ENCODE peak calls at places on chromosomes 4 and X, in eight cellular contexts. G, H, X, I, V, S, R and O are unnamed samples.

GRCh38 chrX:11541510-11541909 is 124.2 kb downstream of the ARHGAP6 start:
- DNase-seq in V (no peak), I (peak; percentile 33), R (no peak), X (no peak), G (no peak), H (no peak), S (no peak), O (no peak)

GRCh38 chr4:84855774-84856173 is 110.7 kb downstream of the WDFY3 start:
- DNase-seq in I (no peak), X (no peak), S (no peak), G (no peak), V (no peak), H (no peak), R (no peak), O (no peak)

GRCh38 chr4:181569553-181569952 is 673.6 kb upstream of the TENM3 start:
- DNase-seq in H (peak; percentile 59), X (peak; percentile 15), V (peak; percentile 68), I (peak; percentile 72), R (peak; percentile 73), G (peak; percentile 26), S (no peak), O (no peak)

GRCh38 chr4:101441446-101441845 is 94.1 kb upstream of the PPP3CA start:
- DNase-seq in X (no peak), S (no peak), V (no peak), R (no peak), I (no peak), H (no peak), G (no peak), O (no peak)

GRCh38 chr4:173707658-173708415 is 177.8 kb upstream of the HAND2 start:
- DNase-seq in G (no peak), R (no peak), I (no peak), H (no peak), X (no peak), S (no peak), V (no peak), O (no peak)

GRCh38 chr4:66034671-66035070 is 364.4 kb upstream of the EPHA5 start:
- DNase-seq in I (no peak), H (no peak), X (no peak), R (no peak), S (no peak), G (no peak), V (no peak), O (no peak)

GRCh38 chr4:12186526-12186925 is 757.8 kb upstream of the HS3ST1 start:
- DNase-seq in X (no peak), I (no peak), R (no peak), H (no peak), V (no peak), S (no peak), G (no peak), O (no peak)

GRCh38 chrX:141945415-141945814 is 41.7 kb downstream of the MAGEC1 start:
- DNase-seq in R (no peak), S (no peak), X (peak; percentile 85), H (no peak), V (peak; percentile 3), I (no peak), G (no peak), O (no peak)

DNA sequence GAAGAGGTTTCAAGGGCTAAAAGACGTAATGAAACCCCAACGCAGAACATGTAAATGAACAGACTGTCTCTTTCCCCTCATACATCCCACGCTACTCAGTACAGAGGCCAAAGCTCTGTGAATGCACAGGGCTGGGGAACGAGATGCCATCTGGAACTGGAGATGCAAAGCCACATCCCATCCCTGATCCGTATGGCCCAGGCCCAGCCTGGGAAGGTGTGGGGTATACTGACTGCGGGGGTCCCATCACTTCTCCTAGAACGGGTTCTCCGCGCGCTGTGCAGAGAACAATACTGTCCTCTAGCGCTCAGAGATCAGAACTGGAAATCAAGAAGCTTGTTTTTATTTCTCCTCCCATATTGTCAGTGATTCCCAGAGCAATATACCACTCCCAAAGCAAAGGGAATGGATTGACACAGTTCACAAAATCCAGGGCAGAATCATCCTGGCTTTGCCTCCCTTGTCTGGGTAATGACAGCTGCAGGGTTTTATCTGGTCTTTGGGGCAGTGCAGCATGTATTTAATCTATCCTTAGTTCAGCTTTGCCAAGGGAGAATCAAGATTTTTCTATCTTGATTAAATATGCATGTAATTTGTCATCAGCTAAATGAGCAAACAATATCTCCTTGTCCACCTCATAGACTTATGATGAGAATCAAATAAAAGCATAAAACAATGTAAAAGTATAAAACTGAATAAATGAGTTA is 47.3 kb upstream of the TLR3 start:
- DNase-seq in G (peak; percentile 39), S (no peak), V (peak; percentile 43), I (peak; percentile 50), R (peak; percentile 41), X (peak; percentile 44), H (peak; percentile 34), O (no peak)
- TF ChIP-seq CTCF in G (peak; percentile 20), S (peak; percentile 83), V (peak; percentile 87), I (peak; percentile 93), R (peak; percentile 97), X (peak; percentile 80), H (peak; percentile 90), O (no peak)

GRCh38 chr4:54683616-54684346 is 26.0 kb downstream of the KIT start:
- DNase-seq in X (peak; percentile 84), I (peak; percentile 5), S (no peak), V (peak; percentile 25), H (peak; percentile 45), G (no peak), R (peak; percentile 18), O (no peak)
- TF ChIP-seq CTCF in X (peak; percentile 89), I (peak; percentile 35), S (no peak), V (no peak), H (peak; percentile 60), G (peak; percentile 39), R (peak; percentile 34), O (no peak)

GRCh38 chr4:14259926-14260325 is 632.4 kb upstream of the BOD1L1 start:
- DNase-seq in S (no peak), V (no peak), X (no peak), H (no peak), G (no peak), I (no peak), R (no peak), O (no peak)

GRCh38 chr4:14257903-14258302 is 630.4 kb upstream of the BOD1L1 start:
- DNase-seq in X (no peak), V (no peak), H (no peak), G (no peak), I (no peak), R (no peak), S (no peak), O (no peak)

GRCh38 chr4:14249226-14249625 is 621.7 kb upstream of the BOD1L1 start:
- DNase-seq in S (no peak), V (no peak), R (no peak), X (no peak), H (no peak), I (no peak), G (no peak), O (no peak)

GRCh38 chr4:14254806-14255445 is 627.4 kb upstream of the BOD1L1 start:
- DNase-seq in V (no peak), R (no peak), H (no peak), S (no peak), X (no peak), I (no peak), G (no peak), O (no peak)

GRCh38 chr4:14254252-14254651 is 626.7 kb upstream of the BOD1L1 start:
- DNase-seq in H (peak; percentile 34), S (no peak), V (peak; percentile 20), I (peak; percentile 10), X (peak; percentile 69), R (peak; percentile 53), G (peak; percentile 3), O (peak; percentile 24)
- TF ChIP-seq CTCF in H (peak; percentile 71), S (no peak), V (peak; percentile 27), I (peak; percentile 45), X (peak; percentile 63), R (peak; percentile 70), G (peak; percentile 8), O (no peak)

GRCh38 chrX:21481761-21482160 is 107.5 kb downstream of the CNKSR2 start:
- DNase-seq in X (no peak), V (no peak), G (no peak), I (no peak), R (no peak), H (no peak), S (no peak), O (no peak)

DNA sequence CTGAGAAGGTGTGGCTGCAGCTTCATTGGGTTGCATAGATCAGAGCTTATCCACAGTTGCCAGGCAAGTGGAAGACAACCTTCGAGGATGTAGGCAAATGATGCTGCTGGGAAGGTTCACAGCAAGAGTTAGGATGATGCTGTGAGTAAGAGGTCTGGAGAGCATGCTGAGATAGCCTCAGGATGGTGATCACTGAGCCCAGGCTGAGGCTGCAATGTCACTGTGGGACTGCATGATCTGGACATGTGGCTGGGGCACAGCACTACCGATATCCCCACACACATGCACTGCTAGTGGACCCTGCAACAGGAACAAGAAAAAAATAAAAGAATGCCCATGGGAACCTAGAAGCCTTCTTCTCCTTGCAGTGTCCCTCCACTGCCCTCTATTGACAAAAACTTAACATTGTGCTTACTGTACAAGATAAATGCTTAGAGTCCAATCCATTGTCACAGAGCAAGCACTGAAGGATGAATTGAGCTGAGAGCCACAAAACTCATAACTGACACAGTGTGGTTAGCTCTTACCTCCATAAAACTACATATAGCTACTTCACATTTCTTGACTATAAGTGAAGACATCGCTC is 105.6 kb downstream of the CNKSR2 start:
- DNase-seq in I (peak; percentile 67), H (peak; percentile 60), G (peak; percentile 2), S (no peak), R (peak; percentile 67), V (peak; percentile 0), X (peak; percentile 76), O (no peak)
- TF ChIP-seq CTCF in I (peak; percentile 51), H (peak; percentile 73), G (peak; percentile 32), S (no peak), R (peak; percentile 79), V (peak; percentile 31), X (peak; percentile 70), O (no peak)

GRCh38 chr4:24476209-24476781 is 108.1 kb downstream of the DHX15 start:
- DNase-seq in R (peak; percentile 46), S (no peak), G (peak; percentile 56), I (peak; percentile 38), H (peak; percentile 43), X (peak; percentile 23), V (peak; percentile 48), O (no peak)
- TF ChIP-seq CTCF in R (peak; percentile 67), S (no peak), G (peak; percentile 11), I (peak; percentile 32), H (peak; percentile 71), X (peak; percentile 59), V (peak; percentile 64), O (no peak)

GRCh38 chr4:98343640-98344039 is 82.5 kb downstream of the RAP1GDS1 start:
- DNase-seq in X (no peak), I (no peak), G (no peak), R (no peak), S (no peak), V (no peak), H (peak; percentile 12), O (no peak)

GRCh38 chr4:98345838-98346237 is 84.7 kb downstream of the RAP1GDS1 start:
- DNase-seq in R (no peak), G (no peak), X (no peak), H (no peak), S (no peak), V (no peak), I (no peak), O (no peak)

GRCh38 chr4:98338761-98339438 is 77.7 kb downstream of the RAP1GDS1 start:
- DNase-seq in I (no peak), X (no peak), H (no peak), G (no peak), R (no peak), S (no peak), V (no peak), O (no peak)

GRCh38 chr4:98341309-98341708 is 80.1 kb downstream of the RAP1GDS1 start:
- DNase-seq in I (no peak), V (no peak), H (peak; percentile 10), G (no peak), X (no peak), S (no peak), R (peak; percentile 37), O (no peak)
- TF ChIP-seq CTCF in I (no peak), V (no peak), H (no peak), G (no peak), X (no peak), S (no peak), R (no peak), O (no peak)